ENCODE peak calls at places on chromosomes 7 and 10, in four cellular contexts. H is mucosa of descending colon, E is H7, G is A549. K is an unnamed sample.

GRCh38 chr7:158123214-158123613 is 464.4 kb downstream of the PTPRN2 start:
- DNase-seq in G (no peak), H (no peak), E (peak; percentile 37), K (no peak)

GRCh38 chr7:74306737-74307469 is 17.7 kb downstream of the CLIP2 start:
- DNase-seq in H (no peak), G (no peak), E (peak; percentile 63), K (no peak)

GRCh38 chr10:88008866-88009470 is 145.5 kb downstream of the PTEN start:
- DNase-seq in G (peak; percentile 7), H (no peak), E (no peak), K (no peak)

GRCh38 chr10:23530079-23530478 is 91.2 kb downstream of the OTUD1 start:
- DNase-seq in G (peak; percentile 5), H (no peak), E (no peak), K (no peak)

GRCh38 chr7:155461631-155462030 is 3.7 kb downstream of the EN2 start:
- DNase-seq in H (no peak), G (no peak), E (peak; percentile 57), K (no peak)

GRCh38 chr10:22620140-22620857 is 94.1 kb downstream of the PIP4K2A start:
- DNase-seq in E (no peak), H (peak; percentile 68), G (peak; percentile 86), K (no peak)

GRCh38 chr7:1667566-1668485 is 2.3 kb upstream of the ELFN1 start:
- DNase-seq in G (no peak), E (peak; percentile 84), H (peak; percentile 36), K (peak; percentile 52)

GRCh38 chr7:29806131-29806792 is at the start of gene WIPF3:
- DNase-seq in E (peak; percentile 91), G (peak; percentile 22), H (no peak), K (peak; percentile 66)

GRCh38 chr10:109893371-109893770 is 29.9 kb downstream of the XPNPEP1 start:
- DNase-seq in E (no peak), H (no peak), G (no peak), K (no peak)

GRCh38 chr7:129902788-129903422 is 49.9 kb downstream of the UBE2H start:
- DNase-seq in G (no peak), H (no peak), E (no peak), K (no peak)

GRCh38 chr7:40899651-40900507 is 765.1 kb downstream of the SUGCT start:
- DNase-seq in E (no peak), G (no peak), H (no peak), K (no peak)

GRCh38 chr10:8173866-8174243 is 119.4 kb downstream of the GATA3 start:
- DNase-seq in G (no peak), H (no peak), E (no peak), K (no peak)

GRCh38 chr7:117302396-117302795 is 20.5 kb downstream of the WNT2 start:
- DNase-seq in H (no peak), G (no peak), E (no peak), K (no peak)

GRCh38 chr7:148296994-148297644 is 293.4 kb upstream of the C7orf33 start:
- DNase-seq in E (no peak), H (no peak), G (no peak), K (no peak)

GRCh38 chr10:21317902-21318301 is 207.6 kb downstream of the SKIDA1 start:
- DNase-seq in G (no peak), H (no peak), E (no peak), K (no peak)

GRCh38 chr10:82266438-82266837 is 391.4 kb downstream of the NRG3 start:
- DNase-seq in H (no peak), E (no peak), G (no peak), K (no peak)

GRCh38 chr7:107614425-107614824 is 34.4 kb downstream of the BCAP29 start:
- DNase-seq in G (no peak), E (no peak), H (no peak), K (no peak)

GRCh38 chr7:23473848-23474097 is 3.5 kb upstream of the IGF2BP3 start:
- DNase-seq in H (no peak), G (no peak), E (peak; percentile 79), K (no peak)

GRCh38 chr10:71838264-71839211 is 12.5 kb downstream of the PSAP start:
- DNase-seq in E (no peak), G (no peak), H (no peak), K (no peak)

GRCh38 chr7:1368150-1368681 is 91.1 kb downstream of the MICALL2 start:
- DNase-seq in H (peak; percentile 40), G (no peak), E (peak; percentile 78), K (no peak)

GRCh38 chr7:130356760-130357611 is 12.4 kb downstream of the CPA5 start:
- DNase-seq in G (peak; percentile 56), H (no peak), E (no peak), K (peak; percentile 52)

GRCh38 chr10:14839305-14839695 is 1.2 kb downstream of the HSPA14 start:
- DNase-seq in G (no peak), H (peak; percentile 54), E (no peak), K (no peak)

GRCh38 chr10:9097206-9097990 is 1042.9 kb downstream of the GATA3 start:
- DNase-seq in G (no peak), H (no peak), E (no peak), K (no peak)

GRCh38 chr10:72270607-72271281 is 3.0 kb upstream of the DDIT4 start:
- DNase-seq in G (no peak), E (no peak), H (no peak), K (no peak)

GRCh38 chr10:91415816-91416215 is 5.7 kb downstream of the HECTD2 start:
- DNase-seq in E (no peak), G (no peak), H (no peak), K (no peak)

GRCh38 chr10:110803239-110803593 is 68.5 kb upstream of the PDCD4 start:
- DNase-seq in H (no peak), G (no peak), E (no peak), K (no peak)

GRCh38 chr10:75100764-75101291 is 10.6 kb upstream of the SAMD8 start:
- DNase-seq in H (no peak), E (no peak), G (no peak), K (no peak)

GRCh38 chr7:91720255-91720937 is 160.1 kb downstream of the MTERF1 start:
- DNase-seq in H (no peak), G (no peak), E (no peak), K (no peak)

GRCh38 chr10:4033341-4033896 is 248.4 kb upstream of the KLF6 start:
- DNase-seq in H (no peak), E (no peak), G (no peak), K (no peak)